ENCODE peak calls at places on chromosome 16, in four cellular contexts. One of them, this sample, is unnamed.

GRCh38 chr16:12543700-12544476 is 259.8 kb downstream of the CPPED1 start:
- DNase-seq in AG20443: no peak
- DNase-seq in GM19239: no peak
- DNase-seq in NCI-H2081 treated with DMSO at 0.1 percent for 48 hours: no peak
- DNase-seq in this sample: no peak

GRCh38 chr16:76676356-76676755 is 399.2 kb downstream of the CNTNAP4 start:
- DNase-seq in AG20443: no peak
- DNase-seq in GM19239: no peak
- DNase-seq in NCI-H2081 treated with DMSO at 0.1 percent for 48 hours: no peak
- DNase-seq in this sample: no peak

GRCh38 chr16:79629003-79629402 is 28.5 kb upstream of the MAF start:
- DNase-seq in AG20443: no peak
- DNase-seq in GM19239: no peak
- DNase-seq in NCI-H2081 treated with DMSO at 0.1 percent for 48 hours: no peak
- DNase-seq in this sample: no peak

GRCh38 chr16:86991679-86992078 is 325.5 kb downstream of the C16orf95 start:
- DNase-seq in AG20443: no peak
- DNase-seq in GM19239: no peak
- DNase-seq in NCI-H2081 treated with DMSO at 0.1 percent for 48 hours: no peak
- DNase-seq in this sample: no peak

GRCh38 chr16:7016986-7017385 is 315.7 kb upstream of the RBFOX1 start:
- DNase-seq in AG20443: no peak
- DNase-seq in NCI-H2081 treated with DMSO at 0.1 percent for 48 hours: no peak
- DNase-seq in GM19239: no peak
- DNase-seq in this sample: no peak

GRCh38 chr16:1793578-1794220 is at the start of gene IGFALS:
- DNase-seq in GM19239: no peak
- DNase-seq in AG20443: no peak
- DNase-seq in NCI-H2081 treated with DMSO at 0.1 percent for 48 hours: no peak
- DNase-seq in this sample: no peak

GRCh38 chr16:30053376-30054015 is 12.1 kb upstream of the ALDOA start:
- DNase-seq in GM19239: no peak
- DNase-seq in AG20443: peak; percentile 69
- DNase-seq in NCI-H2081 treated with DMSO at 0.1 percent for 48 hours: no peak
- DNase-seq in this sample: no peak

GRCh38 chr16:66741131-66741900 is 10.1 kb downstream of the DYNC1LI2 start:
- DNase-seq in GM19239: no peak
- DNase-seq in NCI-H2081 treated with DMSO at 0.1 percent for 48 hours: no peak
- DNase-seq in AG20443: peak; percentile 96
- DNase-seq in this sample: no peak

GRCh38 chr16:2852731-2853507 is 5.1 kb downstream of the PRSS22 start:
- DNase-seq in AG20443: peak; percentile 14
- DNase-seq in NCI-H2081 treated with DMSO at 0.1 percent for 48 hours: no peak
- DNase-seq in GM19239: no peak
- DNase-seq in this sample: no peak

GRCh38 chr16:79876332-79876730 is 275.8 kb upstream of the MAF start:
- DNase-seq in GM19239: no peak
- DNase-seq in AG20443: no peak
- DNase-seq in NCI-H2081 treated with DMSO at 0.1 percent for 48 hours: no peak
- DNase-seq in this sample: peak; percentile 25

GRCh38 chr16:825298-826061 is 24.9 kb upstream of the GNG13 start:
- DNase-seq in GM19239: no peak
- DNase-seq in NCI-H2081 treated with DMSO at 0.1 percent for 48 hours: no peak
- DNase-seq in AG20443: peak; percentile 82
- DNase-seq in this sample: no peak

GRCh38 chr16:24748242-24748641 is 18.8 kb downstream of the TNRC6A start:
- DNase-seq in GM19239: no peak
- DNase-seq in NCI-H2081 treated with DMSO at 0.1 percent for 48 hours: no peak
- DNase-seq in AG20443: peak; percentile 88
- DNase-seq in this sample: no peak

GRCh38 chr16:72532896-72533295 is 360.9 kb upstream of the PMFBP1 start:
- DNase-seq in AG20443: no peak
- DNase-seq in GM19239: no peak
- DNase-seq in NCI-H2081 treated with DMSO at 0.1 percent for 48 hours: no peak
- DNase-seq in this sample: no peak

GRCh38 chr16:1612320-1613111 is at the start of gene CRAMP1:
- DNase-seq in GM19239: no peak
- DNase-seq in NCI-H2081 treated with DMSO at 0.1 percent for 48 hours: no peak
- DNase-seq in AG20443: peak; percentile 32
- DNase-seq in this sample: no peak

GRCh38 chr16:72099377-72099818 is 5.8 kb downstream of the DHX38 start:
- DNase-seq in GM19239: peak; percentile 33
- DNase-seq in AG20443: peak; percentile 73
- DNase-seq in NCI-H2081 treated with DMSO at 0.1 percent for 48 hours: no peak
- DNase-seq in this sample: peak; percentile 19

GRCh38 chr16:89407282-89407924 is 83.0 kb downstream of the ANKRD11 start:
- DNase-seq in AG20443: no peak
- DNase-seq in NCI-H2081 treated with DMSO at 0.1 percent for 48 hours: no peak
- DNase-seq in GM19239: no peak
- DNase-seq in this sample: no peak

GRCh38 chr16:72787519-72788268 is 260.2 kb downstream of the ZFHX3 start:
- DNase-seq in AG20443: peak; percentile 95
- DNase-seq in NCI-H2081 treated with DMSO at 0.1 percent for 48 hours: no peak
- DNase-seq in GM19239: peak; percentile 89
- DNase-seq in this sample: peak; percentile 37

GRCh38 chr16:578870-579405 is 9.2 kb downstream of the PIGQ start:
- DNase-seq in NCI-H2081 treated with DMSO at 0.1 percent for 48 hours: no peak
- DNase-seq in GM19239: peak; percentile 91
- DNase-seq in AG20443: peak; percentile 90
- DNase-seq in this sample: no peak

GRCh38 chr16:51430716-51431369 is 279.8 kb upstream of the SALL1 start:
- DNase-seq in GM19239: no peak
- DNase-seq in AG20443: no peak
- DNase-seq in NCI-H2081 treated with DMSO at 0.1 percent for 48 hours: no peak
- DNase-seq in this sample: no peak

GRCh38 chr16:23945243-23945642 is 109.5 kb downstream of the PRKCB start:
- DNase-seq in NCI-H2081 treated with DMSO at 0.1 percent for 48 hours: no peak
- DNase-seq in AG20443: no peak
- DNase-seq in GM19239: no peak
- DNase-seq in this sample: no peak

GRCh38 chr16:2004795-2005517 is 4.7 kb downstream of the ZNF598 start:
- DNase-seq in GM19239: no peak
- DNase-seq in NCI-H2081 treated with DMSO at 0.1 percent for 48 hours: no peak
- DNase-seq in AG20443: no peak
- DNase-seq in this sample: no peak

GRCh38 chr16:84699712-84700517 is at the start of gene USP10:
- DNase-seq in AG20443: peak; percentile 100
- DNase-seq in NCI-H2081 treated with DMSO at 0.1 percent for 48 hours: peak; percentile 6
- DNase-seq in GM19239: peak; percentile 97
- DNase-seq in this sample: no peak

GRCh38 chr16:71917900-71918299 is 22.6 kb downstream of the IST1 start:
- DNase-seq in NCI-H2081 treated with DMSO at 0.1 percent for 48 hours: no peak
- DNase-seq in GM19239: no peak
- DNase-seq in AG20443: peak; percentile 17
- DNase-seq in this sample: no peak

GRCh38 chr16:87017388-87018012 is 299.7 kb downstream of the C16orf95 start:
- DNase-seq in GM19239: no peak
- DNase-seq in AG20443: peak; percentile 56
- DNase-seq in NCI-H2081 treated with DMSO at 0.1 percent for 48 hours: no peak
- DNase-seq in this sample: no peak

GRCh38 chr16:55502801-55503366 is 6.0 kb upstream of the LPCAT2 start:
- DNase-seq in AG20443: no peak
- DNase-seq in GM19239: no peak
- DNase-seq in NCI-H2081 treated with DMSO at 0.1 percent for 48 hours: no peak
- DNase-seq in this sample: no peak

GRCh38 chr16:62036807-62037135 is 533 bp upstream of the CDH8 start:
- DNase-seq in GM19239: no peak
- DNase-seq in NCI-H2081 treated with DMSO at 0.1 percent for 48 hours: no peak
- DNase-seq in AG20443: no peak
- DNase-seq in this sample: no peak

GRCh38 chr16:89038221-89038721 is 55.4 kb upstream of the ACSF3 start:
- DNase-seq in NCI-H2081 treated with DMSO at 0.1 percent for 48 hours: no peak
- DNase-seq in AG20443: no peak
- DNase-seq in GM19239: no peak
- DNase-seq in this sample: no peak

This sample was measured in GM12864.